ENCODE peak calls at places on chromosomes 3 and 15, in five cellular contexts. N is COR-L47; A is mesendoderm; T is activated CD4-positive, alpha-beta T cell treated with anti-CD3 and anti-CD28 coated beads for 24 hours; W is NCI-H510A treated with DMSO at 0.1 percent for 48 hours. M is an unnamed sample.

GRCh38 chr3:11465744-11466611 is 177.7 kb downstream of the VGLL4 start:
- DNase-seq in A (no peak), W (no peak), T (no peak), N (no peak), M (no peak)

GRCh38 chr3:25293736-25294135 is 134.3 kb upstream of the RARB start:
- DNase-seq in T (no peak), N (no peak), W (no peak), A (peak; percentile 41), M (no peak)

GRCh38 chr3:102235679-102236078 is 199.1 kb upstream of the ZPLD1 start:
- DNase-seq in N (peak; percentile 36), T (no peak), W (no peak), A (peak; percentile 52), M (no peak)

GRCh38 chr3:170560717-170561382 is 25.0 kb downstream of the SLC7A14 start:
- DNase-seq in A (no peak), T (no peak), W (peak; percentile 20), N (no peak), M (no peak)

GRCh38 chr3:169604568-169604967 is 58.9 kb downstream of the MECOM start:
- DNase-seq in W (no peak), N (no peak), A (peak; percentile 70), T (no peak), M (no peak)

GRCh38 chr3:124529826-124530571 is 200.3 kb upstream of the UMPS start:
- DNase-seq in W (no peak), A (peak; percentile 67), N (no peak), T (no peak), M (no peak)

GRCh38 chr3:64144241-64144900 is 80.9 kb downstream of the PRICKLE2 start:
- DNase-seq in T (no peak), W (no peak), N (no peak), A (peak; percentile 44), M (no peak)

GRCh38 chr3:31532587-31533168 is at the start of gene STT3B:
- DNase-seq in T (peak; percentile 72), N (peak; percentile 42), A (no peak), W (peak; percentile 75), M (peak; percentile 69)

GRCh38 chr3:193842029-193842782 is 249.2 kb downstream of the OPA1 start:
- DNase-seq in W (no peak), N (no peak), T (no peak), A (no peak), M (no peak)

GRCh38 chr3:140529096-140529495 is 148.8 kb upstream of the TRIM42 start:
- DNase-seq in A (peak; percentile 35), T (no peak), N (no peak), W (no peak), M (no peak)

GRCh38 chr15:69734699-69735098 is 282.1 kb downstream of the RPLP1 start:
- DNase-seq in W (no peak), A (no peak), N (no peak), T (no peak), M (no peak)

GRCh38 chr15:37824717-37825382 is 109.6 kb upstream of the TMCO5A start:
- DNase-seq in W (no peak), A (peak; percentile 52), N (no peak), T (no peak), M (no peak)

GRCh38 chr3:161989012-161989411 is 492.4 kb downstream of the OTOL1 start:
- DNase-seq in T (no peak), N (no peak), A (no peak), W (no peak), M (no peak)

GRCh38 chr15:57777034-57777433 is 70.5 kb downstream of the POLR2M start:
- DNase-seq in T (no peak), N (no peak), A (no peak), W (no peak), M (no peak)

GRCh38 chr15:91912336-91912735 is 58.8 kb downstream of the SLCO3A1 start:
- DNase-seq in A (no peak), N (peak; percentile 36), T (no peak), W (peak; percentile 8), M (no peak)

GRCh38 chr3:14413381-14414071 is 11.1 kb downstream of the SLC6A6 start:
- DNase-seq in A (peak; percentile 92), T (no peak), W (peak; percentile 19), N (no peak), M (no peak)

GRCh38 chr3:48038971-48039481 is 22.8 kb upstream of the MAP4 start:
- DNase-seq in T (no peak), A (peak; percentile 26), W (no peak), N (no peak), M (no peak)

GRCh38 chr3:21795152-21795837 is 44.3 kb upstream of the ZNF385D start:
- DNase-seq in A (no peak), N (no peak), W (no peak), T (no peak), M (no peak)

GRCh38 chr15:92883643-92884458 is 16.3 kb upstream of the CHD2 start:
- DNase-seq in T (no peak), W (peak; percentile 28), N (no peak), A (peak; percentile 49), M (no peak)

GRCh38 chr15:57703387-57703786 is 3.1 kb upstream of the POLR2M start:
- DNase-seq in N (no peak), W (peak; percentile 22), T (no peak), A (no peak), M (no peak)

GRCh38 chr3:159978353-159978752 is 10.3 kb upstream of the IL12A start:
- DNase-seq in T (no peak), W (no peak), A (no peak), N (no peak), M (no peak)

GRCh38 chr3:162719684-162720341 is 1223.2 kb downstream of the OTOL1 start:
- DNase-seq in T (no peak), N (peak; percentile 16), W (no peak), A (peak; percentile 27), M (no peak)

GRCh38 chr15:88776646-88777045 is 26.6 kb upstream of the ACAN start:
- DNase-seq in W (no peak), T (no peak), N (no peak), A (no peak), M (no peak)

GRCh38 chr3:32899265-32899664 is 52.2 kb upstream of the CCR4 start:
- DNase-seq in T (no peak), A (no peak), W (no peak), N (no peak), M (no peak)

GRCh38 chr3:120170223-120170622 is 76.0 kb upstream of the GSK3B start:
- DNase-seq in W (peak; percentile 47), N (peak; percentile 49), T (no peak), A (no peak), M (no peak)

GRCh38 chr15:83869329-83869728 is 215.4 kb downstream of the ADAMTSL3 start:
- DNase-seq in N (no peak), T (no peak), W (no peak), A (no peak), M (no peak)

GRCh38 chr3:38121451-38121831 is 15.5 kb downstream of the ACAA1 start:
- DNase-seq in W (no peak), A (no peak), N (no peak), T (no peak), M (no peak)

GRCh38 chr3:123602325-123602724 is 17.5 kb upstream of the HACD2 start:
- DNase-seq in T (no peak), N (peak; percentile 17), W (no peak), A (no peak), M (no peak)

GRCh38 chr15:86595741-86596140 is 516.1 kb downstream of the AGBL1 start:
- DNase-seq in A (no peak), N (no peak), T (no peak), W (no peak), M (no peak)

GRCh38 chr3:34000301-34000700 is 201.9 kb downstream of the PDCD6IP start:
- DNase-seq in W (no peak), N (no peak), T (no peak), A (no peak), M (no peak)

GRCh38 chr3:73669268-73669667 is 44.5 kb upstream of the PDZRN3 start:
- DNase-seq in W (no peak), T (no peak), A (no peak), N (no peak), M (no peak)

GRCh38 chr3:59908280-59908679 is 858.5 kb upstream of the CFAP20DC start:
- DNase-seq in N (no peak), A (peak; percentile 36), T (no peak), W (no peak), M (no peak)

GRCh38 chr15:95450413-95450812 is 880.1 kb upstream of the NR2F2 start:
- DNase-seq in W (no peak), A (no peak), T (no peak), N (no peak), M (no peak)

GRCh38 chr3:45224824-45225464 is 1.1 kb downstream of the TMEM158 start:
- DNase-seq in N (peak; percentile 31), A (peak; percentile 89), W (peak; percentile 10), T (no peak), M (peak; percentile 45)

GRCh38 chr3:124984754-124985153 is 50.2 kb upstream of the MUC13 start:
- DNase-seq in A (no peak), N (no peak), T (no peak), W (no peak), M (no peak)

GRCh38 chr3:127800508-127800907 is 21.8 kb downstream of the MGLL start:
- DNase-seq in T (no peak), A (no peak), N (no peak), W (no peak), M (no peak)

GRCh38 chr3:24628523-24629258 is 134.0 kb upstream of the THRB start:
- DNase-seq in N (no peak), T (no peak), W (no peak), A (no peak), M (no peak)